ENCODE peak calls at places on chromosomes 1 and 21, in six cellular contexts. N is esophagus squamous epithelium, S is HCT116, A is stomach, W is heart left ventricle, D is sigmoid colon. M is an unnamed sample.

GRCh38 chr1:76862447-76862846 is 4.8 kb upstream of the ST6GALNAC5 start:
- DNase-seq in N (no peak), D (no peak), W (no peak), S (no peak), A (no peak), M (no peak)

GRCh38 chr1:192994141-192994540 is 65.0 kb downstream of the UCHL5 start:
- DNase-seq in D (no peak), N (no peak), S (no peak), A (no peak), W (no peak), M (no peak)

GRCh38 chr1:38009088-38009840 is 3.3 kb upstream of the UTP11 start:
- DNase-seq in S (no peak), W (no peak), A (no peak), D (peak), N (no peak), M (no peak)

GRCh38 chr21:29888437-29888836 is 51.4 kb downstream of the GRIK1 start:
- DNase-seq in A (no peak), N (no peak), D (no peak), S (no peak), W (no peak), M (no peak)

GRCh38 chr1:3483801-3484444 is 29.5 kb downstream of the ARHGEF16 start:
- DNase-seq in W (no peak), D (no peak), N (no peak), S (no peak), A (peak), M (no peak)

GRCh38 chr1:179447489-179447888 is 81.7 kb downstream of the AXDND1 start:
- DNase-seq in A (no peak), W (no peak), D (no peak), S (peak), N (no peak), M (no peak)

GRCh38 chr1:77398115-77398514 is 116.3 kb downstream of the AK5 start:
- DNase-seq in S (no peak), N (no peak), A (no peak), D (no peak), W (no peak), M (no peak)

GRCh38 chr1:228271701-228272251 is 63.9 kb downstream of the OBSCN start:
- DNase-seq in W (no peak), A (no peak), N (no peak), S (no peak), D (peak), M (no peak)

GRCh38 chr1:170959385-170959784 is 24.1 kb downstream of the MROH9 start:
- DNase-seq in D (no peak), N (no peak), W (no peak), S (no peak), A (no peak), M (no peak)

GRCh38 chr1:28031173-28031572 is 57.2 kb downstream of the EYA3 start:
- DNase-seq in A (no peak), W (no peak), N (no peak), S (no peak), D (no peak), M (no peak)

GRCh38 chr1:104671684-104672353 is 922.1 kb downstream of the AMY1C start:
- DNase-seq in W (no peak), A (no peak), D (no peak), N (no peak), S (no peak), M (no peak)

GRCh38 chr1:194935864-194936263 is 1672.4 kb downstream of the KCNT2 start:
- DNase-seq in S (no peak), D (no peak), W (no peak), A (no peak), N (no peak), M (no peak)

GRCh38 chr21:33661146-33661545 is 18.8 kb downstream of the ITSN1 start:
- DNase-seq in N (no peak), S (no peak), W (no peak), A (no peak), D (no peak), M (no peak)

GRCh38 chr1:28099050-28099769 is 10.8 kb upstream of the EYA3 start:
- DNase-seq in S (no peak), N (no peak), D (no peak), W (peak), A (no peak), M (no peak)

GRCh38 chr1:223836586-223836985 is 9.2 kb downstream of the TP53BP2 start:
- DNase-seq in A (no peak), S (no peak), N (no peak), W (no peak), D (no peak), M (no peak)

GRCh38 chr1:158153179-158153578 is 27.5 kb upstream of the CD1D start:
- DNase-seq in D (no peak), S (no peak), A (no peak), W (no peak), N (no peak), M (no peak)

GRCh38 chr1:92482404-92482664 is 4.4 kb downstream of the GFI1 start:
- DNase-seq in A (no peak), W (no peak), S (no peak), N (no peak), D (no peak), M (no peak)

GRCh38 chr1:30232288-30232899 is 491.0 kb downstream of the MATN1 start:
- DNase-seq in N (no peak), D (no peak), S (peak), W (no peak), A (no peak), M (no peak)

GRCh38 chr1:11158720-11159321 is 30.3 kb upstream of the ANGPTL7 start:
- DNase-seq in A (no peak), S (no peak), N (no peak), D (peak), W (no peak), M (no peak)

GRCh38 chr1:153432874-153433681 is 16.8 kb downstream of the S100A7A start:
- DNase-seq in A (no peak), N (no peak), W (no peak), D (no peak), S (no peak), M (no peak)

GRCh38 chr1:205430631-205431305 is 8.9 kb upstream of the LEMD1 start:
- DNase-seq in D (peak), W (peak), A (peak), N (no peak), S (no peak), M (no peak)

GRCh38 chr1:116453481-116453880 is 80.4 kb downstream of the ATP1A1 start:
- DNase-seq in W (no peak), D (no peak), N (no peak), S (no peak), A (no peak), M (no peak)

GRCh38 chr1:178644308-178645120 is 80.5 kb upstream of the RALGPS2 start:
- DNase-seq in S (no peak), N (no peak), A (peak), D (no peak), W (peak), M (no peak)

GRCh38 chr1:44947060-44947773 is 39.2 kb downstream of the EIF2B3 start:
- DNase-seq in D (no peak), A (no peak), N (no peak), S (no peak), W (peak), M (no peak)

GRCh38 chr21:33261635-33262034 is 4.5 kb upstream of the IL10RB start:
- DNase-seq in W (no peak), D (no peak), N (no peak), S (no peak), A (no peak), M (no peak)

GRCh38 chr1:186812560-186812959 is 16.2 kb upstream of the PLA2G4A start:
- DNase-seq in A (no peak), D (no peak), W (no peak), N (no peak), S (no peak), M (no peak)

GRCh38 chr1:41626616-41627375 is 142.3 kb upstream of the EDN2 start:
- DNase-seq in A (no peak), W (no peak), S (peak), D (peak), N (no peak), M (no peak)

GRCh38 chr1:246212013-246212412 is 295.1 kb downstream of the SMYD3 start:
- DNase-seq in S (no peak), D (no peak), N (no peak), W (no peak), A (no peak), M (no peak)

GRCh38 chr1:75188892-75189291 is 54.7 kb downstream of the LHX8 start:
- DNase-seq in S (no peak), W (no peak), N (no peak), A (no peak), D (no peak), M (no peak)

GRCh38 chr1:235617808-235618207 is 31.8 kb downstream of the GNG4 start:
- DNase-seq in S (no peak), D (no peak), A (no peak), N (no peak), W (no peak), M (no peak)

GRCh38 chr1:48693180-48693579 is 83.5 kb downstream of the BEND5 start:
- DNase-seq in N (no peak), W (no peak), D (no peak), A (no peak), S (no peak), M (no peak)

GRCh38 chr1:248393050-248393449 is 9.8 kb upstream of the OR2T1 start:
- DNase-seq in W (no peak), A (no peak), N (no peak), S (no peak), D (no peak), M (no peak)

GRCh38 chr1:21773585-21773984 is 9.4 kb downstream of the USP48 start:
- DNase-seq in N (no peak), W (no peak), S (no peak), A (no peak), D (peak), M (no peak)

GRCh38 chr1:7386226-7387052 is 384.7 kb upstream of the VAMP3 start:
- DNase-seq in D (peak), S (no peak), W (no peak), A (peak), N (no peak), M (peak)

GRCh38 chr1:117147856-117148588 is 26.5 kb upstream of the TRIM45 start:
- DNase-seq in W (no peak), S (no peak), A (no peak), N (no peak), D (no peak), M (no peak)

GRCh38 chr1:193590102-193590501 is 403.7 kb upstream of the B3GALT2 start:
- DNase-seq in D (no peak), A (no peak), W (no peak), N (no peak), S (no peak), M (no peak)

GRCh38 chr1:55552636-55553035 is 337.5 kb upstream of the USP24 start:
- DNase-seq in S (no peak), D (no peak), W (no peak), N (no peak), A (no peak), M (no peak)

GRCh38 chr1:201586806-201587205 is 47.9 kb downstream of the NAV1 start:
- DNase-seq in S (no peak), A (no peak), D (peak), W (no peak), N (no peak), M (no peak)

GRCh38 chr1:51237714-51238403 is 1.8 kb downstream of the RNF11 start:
- DNase-seq in A (no peak), N (no peak), S (no peak), W (no peak), D (no peak), M (no peak)

GRCh38 chr1:160811147-160811546 is 15.2 kb downstream of the LY9 start:
- DNase-seq in S (no peak), A (no peak), D (no peak), W (no peak), N (no peak), M (no peak)
- TF ChIP-seq POLR2A in S (no peak), A (no peak), D (no peak), W (no peak), N (no peak), M (no peak)

DNA sequence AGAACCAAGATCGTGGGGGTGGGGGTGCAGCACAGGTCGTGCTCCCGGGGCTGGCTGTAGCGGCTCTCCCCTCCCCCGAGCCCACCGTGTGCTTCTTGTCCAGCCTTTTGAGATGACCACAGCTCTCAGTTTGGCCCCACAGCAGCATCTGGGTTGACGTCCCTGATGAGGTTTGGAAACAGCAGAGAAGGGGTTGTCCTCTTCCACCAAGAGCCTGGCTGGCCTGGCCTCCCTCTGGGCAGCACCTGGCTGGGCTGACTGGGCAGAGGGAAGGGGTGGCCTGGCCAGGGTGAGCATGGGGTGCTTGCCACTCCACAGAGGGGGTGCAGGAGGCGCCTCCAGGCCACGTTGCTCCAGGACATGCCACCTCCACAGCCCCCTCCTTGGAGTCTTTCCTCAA is 61.5 kb downstream of the SKI start:
- DNase-seq in W (no peak), S (no peak), A (no peak), D (no peak), N (no peak), M (no peak)
- H3K4me3 ChIP-seq in W (no peak), S (no peak), A (no peak), D (no peak), N (no peak), M (no peak)

GRCh38 chr21:42705746-42706374 is 52.4 kb downstream of the PDE9A start:
- DNase-seq in W (peak), D (peak), S (no peak), A (no peak), N (no peak), M (no peak)
- TF ChIP-seq CTCF in W (no peak), D (no peak), S (no peak), A (no peak), N (no peak), M (no peak)

GRCh38 chr1:225021037-225021436 is 91.6 kb downstream of the DNAH14 start:
- DNase-seq in W (no peak), A (no peak), N (no peak), D (no peak), S (no peak), M (no peak)
- TF ChIP-seq POLR2A in W (no peak), A (no peak), N (no peak), D (no peak), S (no peak), M (no peak)

GRCh38 chr1:54275349-54275748 is 75.4 kb downstream of the MRPL37 start:
- DNase-seq in N (no peak), S (no peak), D (peak), A (peak), W (peak), M (peak)

GRCh38 chr1:54274881-54275280 is 74.9 kb downstream of the MRPL37 start:
- DNase-seq in A (no peak), D (no peak), W (no peak), N (no peak), S (no peak), M (no peak)

GRCh38 chr1:54273837-54274192 is 73.8 kb downstream of the MRPL37 start:
- DNase-seq in N (no peak), S (no peak), W (peak), A (no peak), D (peak), M (peak)

GRCh38 chr1:54273092-54273836 is 73.3 kb downstream of the MRPL37 start:
- DNase-seq in S (no peak), N (no peak), W (peak), A (peak), D (peak), M (peak)

DNA sequence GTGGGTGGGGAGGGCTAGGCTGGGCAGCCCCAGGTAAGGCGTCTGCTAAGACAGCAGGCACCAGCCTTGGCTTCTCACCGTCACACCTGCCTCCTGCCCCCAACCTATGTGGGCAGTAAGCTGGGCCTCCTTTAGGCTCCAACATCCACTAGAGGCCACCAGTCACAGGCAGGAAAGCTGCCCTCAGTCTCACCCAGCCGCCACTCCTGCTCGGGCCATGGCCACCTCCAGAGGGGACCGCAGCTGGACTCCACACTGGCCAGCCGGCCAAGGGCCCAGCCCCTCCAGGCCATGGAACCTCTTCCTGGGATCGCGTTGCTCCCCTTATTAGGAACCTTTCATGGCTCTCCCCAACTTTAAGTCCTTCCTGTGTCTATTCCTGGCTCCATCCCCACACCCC is 74.5 kb downstream of the MRPL37 start:
- DNase-seq in D (no peak), W (no peak), N (no peak), A (peak), S (no peak), M (no peak)
- H3K4me3 ChIP-seq in D (no peak), W (no peak), N (no peak), A (no peak), S (no peak), M (no peak)

GRCh38 chr21:45029298-45029967 is 44.9 kb upstream of the ADARB1 start:
- DNase-seq in D (no peak), S (no peak), N (no peak), W (peak), A (no peak), M (peak)

GRCh38 chr21:45029968-45030636 is 44.3 kb upstream of the ADARB1 start:
- DNase-seq in A (no peak), S (no peak), W (no peak), D (no peak), N (no peak), M (no peak)

GRCh38 chr21:45026066-45026745 is 48.2 kb upstream of the ADARB1 start:
- DNase-seq in A (no peak), D (peak), S (no peak), W (peak), N (no peak), M (peak)

GRCh38 chr21:45027241-45028196 is 46.9 kb upstream of the ADARB1 start:
- DNase-seq in W (no peak), N (no peak), A (no peak), S (no peak), D (no peak), M (no peak)

DNA sequence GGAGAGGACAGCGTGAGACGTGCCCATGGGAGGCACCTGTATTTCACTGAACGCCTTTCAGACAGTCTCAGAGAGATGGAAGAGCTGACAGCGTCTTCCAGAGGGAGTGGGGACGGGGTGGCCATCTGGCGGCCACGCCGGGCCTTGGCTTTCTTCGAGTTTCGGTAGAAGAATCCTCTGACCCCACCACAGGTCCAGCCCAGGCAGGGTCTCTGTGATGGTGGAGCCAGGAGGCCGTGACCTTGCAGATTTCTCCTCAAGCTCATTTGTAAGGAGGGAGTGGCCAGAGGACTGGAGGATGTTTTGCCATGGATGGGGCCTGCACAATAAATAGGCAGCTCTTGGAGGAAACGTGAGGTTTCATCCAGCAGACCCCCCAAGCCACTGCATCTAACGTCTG is 47.5 kb upstream of the ADARB1 start:
- DNase-seq in D (no peak), S (no peak), W (no peak), A (no peak), N (no peak), M (no peak)
- TF ChIP-seq CTCF in D (no peak), S (no peak), W (no peak), A (no peak), N (no peak), M (no peak)